ENCODE peak calls at places on chromosomes 2 and 18, in ten cellular contexts. C is mesenteric fat pad, A is tibial artery, Y is esophagus muscularis mucosa, M is AML-193, S is iris pigment epithelial cell, O is neural crest cell, F is upper lobe of right lung, I is PC-3, V is NCI-H748 treated with DMSO at 0.1 percent for 48 hours. Z is an unnamed sample.

GRCh38 chr2:144489315-144489920 is 30.5 kb downstream of the ZEB2 start:
- DNase-seq in O (no peak), V (peak), I (no peak), M (no peak), S (no peak), F (no peak), C (no peak), A (no peak), Y (no peak), Z (peak)

GRCh38 chr2:109066501-109066900 is 62.5 kb upstream of the SH3RF3 start:
- DNase-seq in M (no peak), V (no peak), Y (peak), S (no peak), C (no peak), I (no peak), O (no peak), A (no peak), F (no peak), Z (no peak)

GRCh38 chr18:51398104-51398503 is 200.6 kb upstream of the MEX3C start:
- DNase-seq in S (no peak), F (no peak), V (no peak), O (no peak), C (no peak), I (no peak), A (no peak), M (no peak), Y (no peak), Z (no peak)

GRCh38 chr18:72376256-72376655 is 167.9 kb downstream of the CBLN2 start:
- DNase-seq in S (no peak), O (no peak), Y (no peak), V (no peak), I (no peak), M (no peak), F (no peak), A (no peak), C (no peak), Z (no peak)

GRCh38 chr2:166539340-166540162 is 45.5 kb upstream of the SCN7A start:
- DNase-seq in O (peak), F (no peak), I (peak), V (peak), M (peak), A (no peak), C (no peak), S (peak), Y (no peak), Z (peak)

GRCh38 chr2:196533998-196534397 is 105.5 kb upstream of the CCDC150 start:
- DNase-seq in O (no peak), V (no peak), Y (no peak), M (no peak), F (no peak), A (no peak), C (no peak), S (no peak), I (no peak), Z (no peak)

GRCh38 chr2:75100011-75100680 is 99.2 kb downstream of the TACR1 start:
- DNase-seq in O (no peak), C (no peak), I (peak), M (no peak), F (no peak), V (no peak), S (peak), Y (peak), A (no peak), Z (no peak)

GRCh38 chr2:151182396-151182795 is 79.3 kb downstream of the RBM43 start:
- DNase-seq in M (no peak), C (no peak), O (no peak), I (no peak), Y (no peak), V (no peak), F (no peak), S (no peak), A (no peak), Z (no peak)

GRCh38 chr18:21853020-21853419 is 112.4 kb downstream of the MIB1 start:
- DNase-seq in V (no peak), M (no peak), F (no peak), Y (no peak), O (no peak), A (no peak), S (peak), C (no peak), I (no peak), Z (no peak)

GRCh38 chr18:11994346-11994707 is 13.0 kb downstream of the IMPA2 start:
- DNase-seq in O (no peak), I (peak), M (no peak), C (no peak), Y (no peak), A (no peak), S (peak), F (no peak), V (no peak), Z (no peak)

GRCh38 chr2:9439536-9439935 is 16.1 kb downstream of the CPSF3 start:
- DNase-seq in V (no peak), F (no peak), C (no peak), A (no peak), S (peak), Y (no peak), I (no peak), M (no peak), O (no peak), Z (no peak)

GRCh38 chr2:666441-666840 is 10.8 kb downstream of the TMEM18 start:
- DNase-seq in O (no peak), Y (no peak), M (no peak), A (no peak), I (no peak), S (no peak), C (no peak), F (no peak), V (no peak), Z (no peak)

GRCh38 chr2:86068098-86069047 is 37.3 kb downstream of the POLR1A start:
- DNase-seq in V (no peak), S (peak), O (no peak), F (no peak), A (no peak), C (peak), I (no peak), M (no peak), Y (no peak), Z (peak)

GRCh38 chr2:132400901-132401240 is 15.7 kb upstream of the GPR39 start:
- DNase-seq in I (no peak), Y (no peak), F (no peak), V (no peak), O (no peak), S (no peak), M (no peak), C (no peak), A (no peak), Z (no peak)

GRCh38 chr2:95372845-95373244 is 29.7 kb upstream of the FAHD2A start:
- DNase-seq in Y (no peak), M (no peak), I (no peak), O (no peak), V (no peak), F (peak), A (peak), C (peak), S (no peak), Z (no peak)